ENCODE peak calls at places on chromosomes 13 and 19, in four cellular contexts. One of them, this sample, is unnamed.
A peak's percentile ranks its signal among the peaks of the same experiment; 100 is the strongest.

GRCh38 chr19:9709305-9709704 is 34.4 kb upstream of the ZNF562 start:
- DNase-seq in breast epithelium: no peak
- DNase-seq in IMR-90: no peak
- DNase-seq in A673: peak; percentile 55
- DNase-seq in this sample: no peak

GRCh38 chr13:91356919-91357612 is 9.6 kb downstream of the MIR17HG start:
- DNase-seq in A673: no peak
- DNase-seq in breast epithelium: no peak
- DNase-seq in IMR-90: no peak
- DNase-seq in this sample: no peak

GRCh38 chr13:41985788-41986508 is 25.0 kb upstream of the VWA8 start:
- DNase-seq in A673: peak; percentile 24
- DNase-seq in breast epithelium: no peak
- DNase-seq in IMR-90: peak; percentile 35
- DNase-seq in this sample: no peak

GRCh38 chr13:45178349-45179142 is 22.3 kb downstream of the KCTD4 start:
- DNase-seq in A673: no peak
- DNase-seq in breast epithelium: no peak
- DNase-seq in IMR-90: peak; percentile 93
- DNase-seq in this sample: no peak

GRCh38 chr19:15265849-15266248 is 33.6 kb upstream of the EPHX3 start:
- DNase-seq in breast epithelium: peak; percentile 56
- DNase-seq in IMR-90: peak; percentile 98
- DNase-seq in A673: peak; percentile 37
- DNase-seq in this sample: peak; percentile 73

GRCh38 chr13:25493930-25494707 is 122.3 kb downstream of the ATP8A2 start:
- DNase-seq in breast epithelium: no peak
- DNase-seq in IMR-90: no peak
- DNase-seq in A673: peak; percentile 13
- DNase-seq in this sample: no peak

GRCh38 chr13:86907116-86907515 is 764.1 kb upstream of the SLITRK5 start:
- DNase-seq in breast epithelium: no peak
- DNase-seq in IMR-90: peak; percentile 58
- DNase-seq in A673: no peak
- DNase-seq in this sample: no peak

GRCh38 chr19:57056972-57057371 is 62.8 kb upstream of the USP29 start:
- DNase-seq in breast epithelium: no peak
- DNase-seq in IMR-90: peak; percentile 11
- DNase-seq in A673: peak; percentile 47
- DNase-seq in this sample: no peak

GRCh38 chr13:112740502-112741131 is 50.8 kb downstream of the ATP11A start:
- DNase-seq in A673: peak; percentile 61
- DNase-seq in IMR-90: peak; percentile 95
- DNase-seq in breast epithelium: peak; percentile 39
- DNase-seq in this sample: no peak

GRCh38 chr19:1243768-1244692 is 2.5 kb downstream of the ATP5F1D start:
- DNase-seq in breast epithelium: peak; percentile 88
- DNase-seq in IMR-90: peak; percentile 77
- DNase-seq in A673: peak; percentile 94
- DNase-seq in this sample: no peak

GRCh38 chr19:1245884-1246816 is 2.2 kb upstream of the MIDN start:
- DNase-seq in IMR-90: no peak
- DNase-seq in breast epithelium: no peak
- DNase-seq in A673: no peak
- DNase-seq in this sample: no peak

GRCh38 chr19:1245468-1245867 is 2.9 kb upstream of the MIDN start:
- DNase-seq in A673: no peak
- DNase-seq in IMR-90: no peak
- DNase-seq in breast epithelium: no peak
- DNase-seq in this sample: no peak

GRCh38 chr19:1247747-1248453 is 483 bp upstream of the MIDN start:
- DNase-seq in breast epithelium: no peak
- DNase-seq in A673: peak; percentile 65
- DNase-seq in IMR-90: peak; percentile 70
- DNase-seq in this sample: no peak

GRCh38 chr19:1244693-1245451 is 3.3 kb downstream of the ATP5F1D start:
- DNase-seq in A673: no peak
- DNase-seq in breast epithelium: no peak
- DNase-seq in IMR-90: no peak
- DNase-seq in this sample: no peak
- TF ChIP-seq CTCF in A673: no peak
- TF ChIP-seq CTCF in breast epithelium: no peak
- TF ChIP-seq CTCF in IMR-90: no peak
- TF ChIP-seq CTCF in this sample: no peak

GRCh38 chr19:4373601-4374441 is 26.5 kb downstream of the SH3GL1 start:
- DNase-seq in breast epithelium: no peak
- DNase-seq in A673: no peak
- DNase-seq in IMR-90: peak; percentile 36
- DNase-seq in this sample: no peak
- H3K4me1 ChIP-seq in breast epithelium: peaks cover 37% of the 10 kb centered on the region
- H3K4me1 ChIP-seq in A673: peaks cover 43% of the 10 kb centered on the region
- H3K4me1 ChIP-seq in IMR-90: peaks cover 57% of the 10 kb centered on the region
- H3K4me1 ChIP-seq in this sample: peaks cover 89% of the 10 kb centered on the region

GRCh38 chr19:5907216-5907615 is 2.5 kb downstream of the VMAC start:
- DNase-seq in A673: peak; percentile 39
- DNase-seq in IMR-90: no peak
- DNase-seq in breast epithelium: no peak
- DNase-seq in this sample: no peak
- H3K27me3 ChIP-seq in A673: no peaks in the 10 kb centered on the region
- H3K27me3 ChIP-seq in IMR-90: no peaks in the 10 kb centered on the region
- H3K27me3 ChIP-seq in breast epithelium: no peaks in the 10 kb centered on the region
- H3K27me3 ChIP-seq in this sample: no peaks in the 10 kb centered on the region

DNA sequence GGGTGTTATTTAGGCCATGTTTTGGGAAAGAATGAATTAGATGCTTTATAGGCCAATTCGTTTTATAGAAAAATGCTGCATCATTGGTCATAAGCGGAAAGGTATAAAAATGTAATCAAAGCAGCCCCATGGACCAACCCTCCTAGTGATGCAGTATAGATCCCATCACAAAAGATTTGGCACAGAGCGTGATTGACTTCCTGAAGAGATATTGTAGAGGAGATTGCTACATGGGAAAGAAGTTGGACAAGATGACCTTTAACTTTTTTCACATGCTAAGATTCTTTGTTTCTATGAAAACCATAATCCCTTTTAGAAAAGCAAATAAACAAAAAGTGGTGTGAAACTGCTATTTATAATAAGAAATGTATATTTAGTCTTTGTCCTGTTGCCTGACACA is 136.5 kb upstream of the FNDC3A start:
- DNase-seq in breast epithelium: no peak
- DNase-seq in A673: no peak
- DNase-seq in IMR-90: no peak
- DNase-seq in this sample: no peak
- TF ChIP-seq CTCF in breast epithelium: no peak
- TF ChIP-seq CTCF in A673: no peak
- TF ChIP-seq CTCF in IMR-90: no peak
- TF ChIP-seq CTCF in this sample: no peak